ENCODE peak calls at places on chromosomes 12 and 14, in eight cellular contexts. Y, L, D, H, T, A, U and I are unnamed samples.

GRCh38 chr14:61290686-61291085 is 9.5 kb upstream of the TMEM30B start:
- DNase-seq in U (no peak), D (no peak), Y (no peak), T (no peak), L (no peak), A (no peak), H (no peak), I (no peak)

GRCh38 chr12:8860165-8860961 is 37.9 kb downstream of the A2ML1 start:
- DNase-seq in U (peak; percentile 15), L (peak; percentile 6), H (no peak), Y (no peak), A (peak; percentile 60), D (no peak), T (peak; percentile 40), I (no peak)

GRCh38 chr12:101172316-101172715 is 37.7 kb downstream of the SLC5A8 start:
- DNase-seq in Y (no peak), U (no peak), D (no peak), T (peak; percentile 44), A (peak; percentile 7), H (no peak), L (no peak), I (no peak)

GRCh38 chr12:89117448-89118034 is 234.8 kb downstream of the DUSP6 start:
- DNase-seq in H (no peak), L (peak; percentile 5), A (peak; percentile 73), T (no peak), D (peak; percentile 38), Y (peak; percentile 68), U (no peak), I (no peak)

GRCh38 chr12:64682572-64683277 is 72.4 kb downstream of the RASSF3 start:
- DNase-seq in U (no peak), L (peak; percentile 67), T (peak; percentile 78), H (no peak), A (no peak), Y (no peak), D (no peak), I (no peak)

GRCh38 chr14:94540031-94540794 is 21.0 kb upstream of the SERPINA4 start:
- DNase-seq in T (no peak), U (no peak), H (no peak), L (no peak), Y (no peak), D (no peak), A (no peak), I (no peak)

GRCh38 chr12:79782197-79782890 is 91.6 kb upstream of the PAWR start:
- DNase-seq in T (no peak), H (no peak), A (no peak), D (no peak), U (no peak), Y (no peak), L (peak; percentile 29), I (no peak)

GRCh38 chr14:62117718-62118164 is 355.5 kb downstream of the SNAPC1 start:
- DNase-seq in U (no peak), Y (no peak), L (no peak), D (no peak), H (no peak), T (no peak), A (no peak), I (no peak)

GRCh38 chr14:93669632-93670031 is 118.7 kb downstream of the PRIMA1 start:
- DNase-seq in U (no peak), D (no peak), T (no peak), A (no peak), Y (no peak), L (no peak), H (no peak), I (no peak)

GRCh38 chr14:97584528-97584927 is 787.3 kb downstream of the VRK1 start:
- DNase-seq in D (no peak), H (no peak), T (no peak), Y (no peak), L (no peak), U (no peak), A (no peak), I (no peak)

GRCh38 chr14:72736791-72737559 is 156.9 kb downstream of the DPF3 start:
- DNase-seq in U (peak; percentile 11), D (no peak), L (no peak), H (no peak), T (no peak), A (no peak), Y (no peak), I (no peak)

GRCh38 chr12:130765186-130765659 is 49.1 kb upstream of the RIMBP2 start:
- DNase-seq in A (no peak), U (no peak), Y (no peak), L (no peak), H (no peak), D (no peak), T (peak; percentile 62), I (no peak)

GRCh38 chr12:76533331-76533730 is 26.2 kb downstream of the OSBPL8 start:
- DNase-seq in T (no peak), A (no peak), Y (no peak), D (no peak), L (no peak), U (no peak), H (no peak), I (no peak)

GRCh38 chr12:23484238-23484637 is 465.2 kb downstream of the SOX5 start:
- DNase-seq in U (no peak), Y (no peak), H (no peak), L (no peak), D (no peak), T (no peak), A (no peak), I (no peak)

GRCh38 chr14:35687335-35687939 is 121.7 kb downstream of the RALGAPA1 start:
- DNase-seq in T (peak; percentile 67), H (peak; percentile 5), L (peak; percentile 33), U (peak; percentile 8), A (peak; percentile 56), Y (no peak), D (no peak), I (no peak)

GRCh38 chr14:67856806-67857205 is 37.2 kb downstream of the RAD51B start:
- DNase-seq in H (no peak), U (no peak), T (no peak), D (no peak), A (no peak), Y (no peak), L (no peak), I (no peak)

GRCh38 chr12:9969673-9970072 is 1.5 kb upstream of the CLEC12A start:
- DNase-seq in T (no peak), A (no peak), U (no peak), L (no peak), Y (no peak), D (no peak), H (no peak), I (no peak)